ENCODE peak calls at places on chromosomes 3 and 15, in five cellular contexts. One of them, this sample, is unnamed.

GRCh38 chr15:50484781-50485180 is 60.6 kb downstream of the USP8 start:
- ATAC-seq in effector memory CD8-positive, alpha-beta T cell: no peak
- ATAC-seq in activated T-cell treated with anti-CD3 and anti-CD28 coated beads, Interleukin-2, amount 50 U/mL, for 4 hours: no peak
- ATAC-seq in stimulated activated effector memory CD8-positive, alpha-beta T cell treated with anti-CD3 and anti-CD28 coated beads, Interleukin-12 subunit alpha, Interleukin-12 subunit beta, amount 100 ng/mL, for 72 hours: no peak
- ATAC-seq in aorta: no peak
- ATAC-seq in this sample: peak

GRCh38 chr15:20351448-20351961 is 190.1 kb downstream of the GOLGA6L6 start:
- ATAC-seq in activated T-cell treated with anti-CD3 and anti-CD28 coated beads, Interleukin-2, amount 50 U/mL, for 4 hours: no peak
- ATAC-seq in aorta: no peak
- ATAC-seq in effector memory CD8-positive, alpha-beta T cell: no peak
- ATAC-seq in stimulated activated effector memory CD8-positive, alpha-beta T cell treated with anti-CD3 and anti-CD28 coated beads, Interleukin-12 subunit alpha, Interleukin-12 subunit beta, amount 100 ng/mL, for 72 hours: no peak
- ATAC-seq in this sample: no peak

GRCh38 chr3:68007621-68008226 is 353.3 kb upstream of the SUCLG2 start:
- ATAC-seq in activated T-cell treated with anti-CD3 and anti-CD28 coated beads, Interleukin-2, amount 50 U/mL, for 4 hours: peak
- ATAC-seq in aorta: peak
- ATAC-seq in effector memory CD8-positive, alpha-beta T cell: peak
- ATAC-seq in stimulated activated effector memory CD8-positive, alpha-beta T cell treated with anti-CD3 and anti-CD28 coated beads, Interleukin-12 subunit alpha, Interleukin-12 subunit beta, amount 100 ng/mL, for 72 hours: peak
- ATAC-seq in this sample: peak

GRCh38 chr15:50907866-50908208 is 646 bp upstream of the AP4E1 start:
- ATAC-seq in effector memory CD8-positive, alpha-beta T cell: peak
- ATAC-seq in stimulated activated effector memory CD8-positive, alpha-beta T cell treated with anti-CD3 and anti-CD28 coated beads, Interleukin-12 subunit alpha, Interleukin-12 subunit beta, amount 100 ng/mL, for 72 hours: peak
- ATAC-seq in aorta: peak
- ATAC-seq in activated T-cell treated with anti-CD3 and anti-CD28 coated beads, Interleukin-2, amount 50 U/mL, for 4 hours: peak
- ATAC-seq in this sample: peak

GRCh38 chr3:107962946-107963345 is 127.9 kb downstream of the CD47 start:
- ATAC-seq in aorta: no peak
- ATAC-seq in stimulated activated effector memory CD8-positive, alpha-beta T cell treated with anti-CD3 and anti-CD28 coated beads, Interleukin-12 subunit alpha, Interleukin-12 subunit beta, amount 100 ng/mL, for 72 hours: no peak
- ATAC-seq in activated T-cell treated with anti-CD3 and anti-CD28 coated beads, Interleukin-2, amount 50 U/mL, for 4 hours: no peak
- ATAC-seq in effector memory CD8-positive, alpha-beta T cell: no peak
- ATAC-seq in this sample: no peak

GRCh38 chr15:35522061-35522460 is 23.9 kb downstream of the DPH6 start:
- ATAC-seq in aorta: no peak
- ATAC-seq in stimulated activated effector memory CD8-positive, alpha-beta T cell treated with anti-CD3 and anti-CD28 coated beads, Interleukin-12 subunit alpha, Interleukin-12 subunit beta, amount 100 ng/mL, for 72 hours: no peak
- ATAC-seq in activated T-cell treated with anti-CD3 and anti-CD28 coated beads, Interleukin-2, amount 50 U/mL, for 4 hours: no peak
- ATAC-seq in effector memory CD8-positive, alpha-beta T cell: no peak
- ATAC-seq in this sample: no peak

GRCh38 chr3:193620650-193621049 is 27.6 kb downstream of the OPA1 start:
- ATAC-seq in effector memory CD8-positive, alpha-beta T cell: no peak
- ATAC-seq in stimulated activated effector memory CD8-positive, alpha-beta T cell treated with anti-CD3 and anti-CD28 coated beads, Interleukin-12 subunit alpha, Interleukin-12 subunit beta, amount 100 ng/mL, for 72 hours: peak
- ATAC-seq in activated T-cell treated with anti-CD3 and anti-CD28 coated beads, Interleukin-2, amount 50 U/mL, for 4 hours: peak
- ATAC-seq in aorta: no peak
- ATAC-seq in this sample: peak

GRCh38 chr15:22265056-22265945 is 185.0 kb downstream of the OR4M2 start:
- ATAC-seq in activated T-cell treated with anti-CD3 and anti-CD28 coated beads, Interleukin-2, amount 50 U/mL, for 4 hours: peak
- ATAC-seq in stimulated activated effector memory CD8-positive, alpha-beta T cell treated with anti-CD3 and anti-CD28 coated beads, Interleukin-12 subunit alpha, Interleukin-12 subunit beta, amount 100 ng/mL, for 72 hours: peak
- ATAC-seq in effector memory CD8-positive, alpha-beta T cell: peak
- ATAC-seq in aorta: no peak
- ATAC-seq in this sample: peak

GRCh38 chr3:149566296-149566945 is 91.4 kb downstream of the WWTR1 start:
- ATAC-seq in stimulated activated effector memory CD8-positive, alpha-beta T cell treated with anti-CD3 and anti-CD28 coated beads, Interleukin-12 subunit alpha, Interleukin-12 subunit beta, amount 100 ng/mL, for 72 hours: no peak
- ATAC-seq in aorta: no peak
- ATAC-seq in activated T-cell treated with anti-CD3 and anti-CD28 coated beads, Interleukin-2, amount 50 U/mL, for 4 hours: no peak
- ATAC-seq in effector memory CD8-positive, alpha-beta T cell: no peak
- ATAC-seq in this sample: no peak

GRCh38 chr3:160133757-160134156 is 91.5 kb upstream of the C3orf80 start:
- ATAC-seq in activated T-cell treated with anti-CD3 and anti-CD28 coated beads, Interleukin-2, amount 50 U/mL, for 4 hours: no peak
- ATAC-seq in stimulated activated effector memory CD8-positive, alpha-beta T cell treated with anti-CD3 and anti-CD28 coated beads, Interleukin-12 subunit alpha, Interleukin-12 subunit beta, amount 100 ng/mL, for 72 hours: no peak
- ATAC-seq in effector memory CD8-positive, alpha-beta T cell: no peak
- ATAC-seq in aorta: no peak
- ATAC-seq in this sample: no peak

GRCh38 chr3:183815565-183815943 is 9.8 kb downstream of the MAP6D1 start:
- ATAC-seq in effector memory CD8-positive, alpha-beta T cell: peak
- ATAC-seq in aorta: no peak
- ATAC-seq in activated T-cell treated with anti-CD3 and anti-CD28 coated beads, Interleukin-2, amount 50 U/mL, for 4 hours: peak
- ATAC-seq in stimulated activated effector memory CD8-positive, alpha-beta T cell treated with anti-CD3 and anti-CD28 coated beads, Interleukin-12 subunit alpha, Interleukin-12 subunit beta, amount 100 ng/mL, for 72 hours: peak
- ATAC-seq in this sample: peak

GRCh38 chr3:81728766-81729544 is 32.5 kb downstream of the GBE1 start:
- ATAC-seq in aorta: no peak
- ATAC-seq in stimulated activated effector memory CD8-positive, alpha-beta T cell treated with anti-CD3 and anti-CD28 coated beads, Interleukin-12 subunit alpha, Interleukin-12 subunit beta, amount 100 ng/mL, for 72 hours: no peak
- ATAC-seq in activated T-cell treated with anti-CD3 and anti-CD28 coated beads, Interleukin-2, amount 50 U/mL, for 4 hours: no peak
- ATAC-seq in effector memory CD8-positive, alpha-beta T cell: no peak
- ATAC-seq in this sample: no peak

GRCh38 chr3:3178498-3179328 is 778 bp downstream of the CRBN start:
- ATAC-seq in aorta: no peak
- ATAC-seq in activated T-cell treated with anti-CD3 and anti-CD28 coated beads, Interleukin-2, amount 50 U/mL, for 4 hours: peak
- ATAC-seq in stimulated activated effector memory CD8-positive, alpha-beta T cell treated with anti-CD3 and anti-CD28 coated beads, Interleukin-12 subunit alpha, Interleukin-12 subunit beta, amount 100 ng/mL, for 72 hours: peak
- ATAC-seq in effector memory CD8-positive, alpha-beta T cell: peak
- ATAC-seq in this sample: peak

GRCh38 chr3:183254816-183255730 is 2.0 kb downstream of the B3GNT5 start:
- ATAC-seq in stimulated activated effector memory CD8-positive, alpha-beta T cell treated with anti-CD3 and anti-CD28 coated beads, Interleukin-12 subunit alpha, Interleukin-12 subunit beta, amount 100 ng/mL, for 72 hours: no peak
- ATAC-seq in effector memory CD8-positive, alpha-beta T cell: no peak
- ATAC-seq in activated T-cell treated with anti-CD3 and anti-CD28 coated beads, Interleukin-2, amount 50 U/mL, for 4 hours: peak
- ATAC-seq in aorta: no peak
- ATAC-seq in this sample: no peak

GRCh38 chr3:16279417-16279816 is 14.4 kb downstream of the OXNAD1 start:
- ATAC-seq in stimulated activated effector memory CD8-positive, alpha-beta T cell treated with anti-CD3 and anti-CD28 coated beads, Interleukin-12 subunit alpha, Interleukin-12 subunit beta, amount 100 ng/mL, for 72 hours: no peak
- ATAC-seq in activated T-cell treated with anti-CD3 and anti-CD28 coated beads, Interleukin-2, amount 50 U/mL, for 4 hours: no peak
- ATAC-seq in aorta: peak
- ATAC-seq in effector memory CD8-positive, alpha-beta T cell: no peak
- ATAC-seq in this sample: no peak

GRCh38 chr15:100721758-100722550 is 119.6 kb downstream of the ASB7 start:
- ATAC-seq in activated T-cell treated with anti-CD3 and anti-CD28 coated beads, Interleukin-2, amount 50 U/mL, for 4 hours: no peak
- ATAC-seq in stimulated activated effector memory CD8-positive, alpha-beta T cell treated with anti-CD3 and anti-CD28 coated beads, Interleukin-12 subunit alpha, Interleukin-12 subunit beta, amount 100 ng/mL, for 72 hours: no peak
- ATAC-seq in effector memory CD8-positive, alpha-beta T cell: no peak
- ATAC-seq in aorta: peak
- ATAC-seq in this sample: peak

GRCh38 chr3:170634663-170635096 is 48.8 kb upstream of the SLC7A14 start:
- ATAC-seq in aorta: no peak
- ATAC-seq in activated T-cell treated with anti-CD3 and anti-CD28 coated beads, Interleukin-2, amount 50 U/mL, for 4 hours: no peak
- ATAC-seq in stimulated activated effector memory CD8-positive, alpha-beta T cell treated with anti-CD3 and anti-CD28 coated beads, Interleukin-12 subunit alpha, Interleukin-12 subunit beta, amount 100 ng/mL, for 72 hours: peak
- ATAC-seq in effector memory CD8-positive, alpha-beta T cell: no peak
- ATAC-seq in this sample: peak

GRCh38 chr15:50186090-50186489 is 4.1 kb downstream of the SLC27A2 start:
- ATAC-seq in aorta: no peak
- ATAC-seq in activated T-cell treated with anti-CD3 and anti-CD28 coated beads, Interleukin-2, amount 50 U/mL, for 4 hours: no peak
- ATAC-seq in effector memory CD8-positive, alpha-beta T cell: no peak
- ATAC-seq in stimulated activated effector memory CD8-positive, alpha-beta T cell treated with anti-CD3 and anti-CD28 coated beads, Interleukin-12 subunit alpha, Interleukin-12 subunit beta, amount 100 ng/mL, for 72 hours: no peak
- ATAC-seq in this sample: no peak

GRCh38 chr3:46566040-46566631 is at the start of gene LRRC2:
- ATAC-seq in aorta: peak
- ATAC-seq in effector memory CD8-positive, alpha-beta T cell: peak
- ATAC-seq in stimulated activated effector memory CD8-positive, alpha-beta T cell treated with anti-CD3 and anti-CD28 coated beads, Interleukin-12 subunit alpha, Interleukin-12 subunit beta, amount 100 ng/mL, for 72 hours: peak
- ATAC-seq in activated T-cell treated with anti-CD3 and anti-CD28 coated beads, Interleukin-2, amount 50 U/mL, for 4 hours: peak
- ATAC-seq in this sample: peak

GRCh38 chr15:60017538-60018199 is 13.6 kb downstream of the FOXB1 start:
- ATAC-seq in aorta: no peak
- ATAC-seq in effector memory CD8-positive, alpha-beta T cell: peak
- ATAC-seq in stimulated activated effector memory CD8-positive, alpha-beta T cell treated with anti-CD3 and anti-CD28 coated beads, Interleukin-12 subunit alpha, Interleukin-12 subunit beta, amount 100 ng/mL, for 72 hours: peak
- ATAC-seq in activated T-cell treated with anti-CD3 and anti-CD28 coated beads, Interleukin-2, amount 50 U/mL, for 4 hours: peak
- ATAC-seq in this sample: peak

GRCh38 chr3:43882976-43883680 is 192.4 kb downstream of the ABHD5 start:
- ATAC-seq in effector memory CD8-positive, alpha-beta T cell: no peak
- ATAC-seq in aorta: no peak
- ATAC-seq in stimulated activated effector memory CD8-positive, alpha-beta T cell treated with anti-CD3 and anti-CD28 coated beads, Interleukin-12 subunit alpha, Interleukin-12 subunit beta, amount 100 ng/mL, for 72 hours: peak
- ATAC-seq in activated T-cell treated with anti-CD3 and anti-CD28 coated beads, Interleukin-2, amount 50 U/mL, for 4 hours: no peak
- ATAC-seq in this sample: no peak

GRCh38 chr15:68326711-68327412 is 49.3 kb downstream of the FEM1B start:
- ATAC-seq in aorta: peak
- ATAC-seq in effector memory CD8-positive, alpha-beta T cell: no peak
- ATAC-seq in stimulated activated effector memory CD8-positive, alpha-beta T cell treated with anti-CD3 and anti-CD28 coated beads, Interleukin-12 subunit alpha, Interleukin-12 subunit beta, amount 100 ng/mL, for 72 hours: no peak
- ATAC-seq in activated T-cell treated with anti-CD3 and anti-CD28 coated beads, Interleukin-2, amount 50 U/mL, for 4 hours: no peak
- ATAC-seq in this sample: peak

GRCh38 chr15:64105113-64105704 is 9.4 kb downstream of the SNX1 start:
- ATAC-seq in stimulated activated effector memory CD8-positive, alpha-beta T cell treated with anti-CD3 and anti-CD28 coated beads, Interleukin-12 subunit alpha, Interleukin-12 subunit beta, amount 100 ng/mL, for 72 hours: no peak
- ATAC-seq in aorta: peak
- ATAC-seq in effector memory CD8-positive, alpha-beta T cell: no peak
- ATAC-seq in activated T-cell treated with anti-CD3 and anti-CD28 coated beads, Interleukin-2, amount 50 U/mL, for 4 hours: no peak
- ATAC-seq in this sample: no peak

GRCh38 chr15:68774521-68775293 is 46.0 kb downstream of the ANP32A start:
- ATAC-seq in activated T-cell treated with anti-CD3 and anti-CD28 coated beads, Interleukin-2, amount 50 U/mL, for 4 hours: no peak
- ATAC-seq in stimulated activated effector memory CD8-positive, alpha-beta T cell treated with anti-CD3 and anti-CD28 coated beads, Interleukin-12 subunit alpha, Interleukin-12 subunit beta, amount 100 ng/mL, for 72 hours: no peak
- ATAC-seq in effector memory CD8-positive, alpha-beta T cell: no peak
- ATAC-seq in aorta: peak
- ATAC-seq in this sample: no peak

GRCh38 chr3:141894524-141895176 is 18.2 kb downstream of the ATP1B3 start:
- ATAC-seq in activated T-cell treated with anti-CD3 and anti-CD28 coated beads, Interleukin-2, amount 50 U/mL, for 4 hours: no peak
- ATAC-seq in effector memory CD8-positive, alpha-beta T cell: no peak
- ATAC-seq in aorta: no peak
- ATAC-seq in stimulated activated effector memory CD8-positive, alpha-beta T cell treated with anti-CD3 and anti-CD28 coated beads, Interleukin-12 subunit alpha, Interleukin-12 subunit beta, amount 100 ng/mL, for 72 hours: no peak
- ATAC-seq in this sample: no peak

GRCh38 chr3:123688241-123688747 is 103.4 kb upstream of the HACD2 start:
- ATAC-seq in activated T-cell treated with anti-CD3 and anti-CD28 coated beads, Interleukin-2, amount 50 U/mL, for 4 hours: no peak
- ATAC-seq in stimulated activated effector memory CD8-positive, alpha-beta T cell treated with anti-CD3 and anti-CD28 coated beads, Interleukin-12 subunit alpha, Interleukin-12 subunit beta, amount 100 ng/mL, for 72 hours: no peak
- ATAC-seq in effector memory CD8-positive, alpha-beta T cell: no peak
- ATAC-seq in aorta: no peak
- ATAC-seq in this sample: no peak

GRCh38 chr3:197811343-197811742 is 20.3 kb downstream of the LRCH3 start:
- ATAC-seq in stimulated activated effector memory CD8-positive, alpha-beta T cell treated with anti-CD3 and anti-CD28 coated beads, Interleukin-12 subunit alpha, Interleukin-12 subunit beta, amount 100 ng/mL, for 72 hours: no peak
- ATAC-seq in aorta: peak
- ATAC-seq in activated T-cell treated with anti-CD3 and anti-CD28 coated beads, Interleukin-2, amount 50 U/mL, for 4 hours: no peak
- ATAC-seq in effector memory CD8-positive, alpha-beta T cell: no peak
- ATAC-seq in this sample: no peak

This sample was measured in activated T-helper 17 cell treated with anti-CD3 and anti-CD28 coated beads, Interleukin-2, amount 50 U/mL, for 72 hours.